ENCODE peak calls at places on chromosomes 13 and 19, in four cellular contexts. A is psoas muscle, B is progenitor cell of endocrine pancreas, D is mesothelial cell of epicardium. X is an unnamed sample.

GRCh38 chr13:37418490-37418889 is 180.1 kb downstream of the POSTN start:
- DNase-seq in B (no peak), A (no peak), D (no peak), X (no peak)

GRCh38 chr19:37980419-37980975 is 73.5 kb downstream of the SIPA1L3 start:
- DNase-seq in A (no peak), D (no peak), B (no peak), X (no peak)

GRCh38 chr13:59906413-59907027 is 257.2 kb downstream of the DIAPH3 start:
- DNase-seq in D (no peak), A (no peak), B (no peak), X (no peak)

GRCh38 chr13:19606152-19606551 is 27.3 kb upstream of the MPHOSPH8 start:
- DNase-seq in A (no peak), D (no peak), B (no peak), X (no peak)

GRCh38 chr19:16678498-16678897 is 17.6 kb downstream of the TMEM38A start:
- DNase-seq in A (no peak), B (no peak), D (no peak), X (no peak)

GRCh38 chr19:18814063-18814462 is 17.7 kb upstream of the UPF1 start:
- DNase-seq in B (no peak), D (no peak), A (peak; percentile 56), X (no peak)

GRCh38 chr19:44626067-44626624 is 12.8 kb downstream of the IGSF23 start:
- DNase-seq in B (no peak), D (no peak), A (no peak), X (no peak)

GRCh38 chr19:38394488-38394887 is 6.0 kb downstream of the SPRED3 start:
- DNase-seq in B (no peak), D (no peak), A (no peak), X (peak; percentile 10)

GRCh38 chr19:40267601-40267997 is 17.5 kb downstream of the AKT2 start:
- DNase-seq in B (no peak), A (no peak), D (no peak), X (no peak)

GRCh38 chr19:38734426-38735256 is 9.6 kb downstream of the CAPN12 start:
- DNase-seq in B (no peak), D (no peak), A (no peak), X (no peak)

GRCh38 chr13:37201081-37201480 is 95.6 kb upstream of the CSNK1A1L start:
- DNase-seq in B (no peak), D (no peak), A (no peak), X (no peak)

GRCh38 chr19:23957660-23958281 is 43.1 kb downstream of the ZNF726 start:
- DNase-seq in A (no peak), D (no peak), B (no peak), X (no peak)

GRCh38 chr19:45629704-45630103 is 9.5 kb downstream of the EML2 start:
- DNase-seq in D (no peak), B (no peak), A (no peak), X (no peak)

GRCh38 chr19:50167314-50167721 is 4.2 kb upstream of the IZUMO2 start:
- DNase-seq in D (peak; percentile 39), A (no peak), B (no peak), X (no peak)

GRCh38 chr19:43527860-43528622 is 1.0 kb upstream of the ETHE1 start:
- DNase-seq in D (no peak), A (peak; percentile 57), B (no peak), X (no peak)
- TF ChIP-seq CTCF in D (no peak), A (no peak), B (no peak), X (no peak)

DNA sequence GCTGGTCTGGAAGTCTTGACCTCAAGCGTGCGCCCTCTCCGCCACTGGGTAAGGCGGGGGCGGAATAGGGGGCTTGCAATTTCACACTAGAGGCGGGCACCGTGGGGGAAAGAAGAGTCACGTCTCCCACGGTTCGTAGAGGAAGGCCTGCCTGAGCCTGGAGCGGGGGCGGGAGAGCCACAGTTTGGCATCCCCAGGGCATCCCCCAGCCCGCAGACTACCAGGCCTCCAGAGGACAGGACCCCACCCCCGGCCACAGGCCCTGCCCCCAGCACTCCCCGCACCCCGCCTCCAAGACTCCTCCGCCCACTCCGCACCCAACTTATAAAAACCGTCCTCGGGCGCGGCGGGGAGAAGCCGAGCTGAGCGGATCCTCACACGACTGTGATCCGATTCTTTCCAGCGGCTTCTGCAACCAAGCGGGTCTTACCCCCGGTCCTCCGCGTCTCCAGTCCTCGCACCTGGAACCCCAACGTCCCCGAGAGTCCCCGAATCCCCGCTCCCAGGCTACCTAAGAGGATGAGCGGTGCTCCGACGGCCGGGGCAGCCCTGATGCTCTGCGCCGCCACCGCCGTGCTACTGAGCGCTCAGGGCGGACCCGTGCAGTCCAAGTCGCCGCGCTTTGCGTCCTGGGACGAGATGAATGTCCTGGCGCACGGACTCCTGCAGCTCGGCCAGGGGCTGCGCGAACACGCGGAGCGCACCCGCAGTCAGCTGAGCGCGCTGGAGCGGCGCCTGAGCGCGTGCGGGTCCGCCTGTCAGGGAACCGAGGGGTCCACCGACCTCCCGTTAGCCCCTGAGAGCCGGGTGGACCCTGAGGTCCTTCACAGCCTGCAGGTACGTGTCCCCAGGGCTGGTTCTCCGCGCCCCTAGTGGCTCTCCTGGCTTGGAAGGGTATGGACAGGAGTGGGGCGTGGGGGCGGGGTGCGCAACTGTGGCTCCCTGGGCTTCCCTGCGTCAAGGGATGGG is at the start of gene ANGPTL4:
- DNase-seq in B (peak; percentile 23), A (peak; percentile 89), D (peak; percentile 60), X (peak; percentile 27)
- TF ChIP-seq CTCF in B (peak; percentile 35), A (peak; percentile 3), D (no peak), X (peak; percentile 25)

DNA sequence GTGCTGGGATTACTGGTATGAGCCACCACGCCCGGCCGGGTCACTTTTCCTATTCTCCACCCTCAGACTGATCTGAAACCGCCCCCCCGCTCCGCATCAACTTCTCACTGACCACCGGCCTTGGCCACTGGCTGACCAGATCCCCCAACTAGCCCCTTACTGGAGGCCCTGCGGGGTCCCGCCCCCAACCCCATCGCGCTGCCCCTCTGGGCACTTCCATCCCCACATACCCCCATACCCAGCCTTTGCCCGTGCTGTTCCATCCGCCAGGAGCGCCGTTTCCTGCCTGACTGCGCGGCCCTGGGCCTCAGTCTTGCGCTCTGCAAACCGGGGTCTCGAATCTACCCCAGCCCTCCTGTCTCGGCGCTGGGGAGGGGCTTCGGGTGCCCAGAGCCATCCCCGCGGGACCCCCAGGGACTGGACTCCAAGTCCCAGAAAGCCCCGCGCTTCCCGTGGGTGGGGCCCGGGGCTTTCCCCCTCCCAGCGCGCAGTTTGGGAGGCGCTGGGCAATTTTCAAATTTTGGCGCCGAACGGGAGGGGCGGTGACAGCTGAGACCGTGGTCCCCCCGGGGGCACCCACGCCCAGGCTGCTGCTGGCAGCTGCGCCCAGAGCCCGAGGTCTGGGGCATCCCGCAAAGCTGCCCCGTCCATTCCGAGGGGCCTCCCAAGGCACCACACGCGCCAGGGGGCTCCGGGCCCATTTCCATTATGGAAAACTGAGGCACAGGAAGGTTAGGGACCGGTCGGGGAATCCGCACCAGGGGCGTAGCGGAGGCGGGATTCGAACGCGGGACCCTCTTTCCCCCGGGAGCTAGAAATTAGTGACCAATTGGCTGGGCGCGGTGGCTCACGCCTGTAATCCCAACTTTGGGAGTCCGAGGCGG is 5.2 kb upstream of the LMNB2 start:
- DNase-seq in D (peak; percentile 55), B (no peak), A (peak; percentile 63), X (peak; percentile 40)
- TF ChIP-seq CTCF in D (no peak), B (no peak), A (no peak), X (no peak)

DNA sequence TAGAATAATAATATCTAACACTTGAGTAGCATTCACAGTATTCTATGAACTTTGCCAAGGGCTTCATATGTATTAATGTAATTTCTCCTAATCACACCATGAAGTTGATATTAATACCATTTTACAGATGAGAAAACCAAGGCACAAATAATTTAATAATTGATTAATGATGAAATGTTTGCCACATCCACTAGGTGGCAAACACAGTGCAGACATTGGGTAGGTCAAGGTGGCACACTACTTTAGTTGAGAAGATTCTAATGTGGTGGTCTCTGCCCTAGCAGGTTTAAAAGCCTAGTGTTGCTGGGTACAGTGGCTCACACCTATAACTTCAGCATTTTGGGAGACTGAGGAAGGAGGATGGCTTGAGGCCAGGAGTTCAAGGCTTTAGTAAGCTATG is 412.4 kb downstream of the SUCLA2 start:
- DNase-seq in B (no peak), A (no peak), D (no peak), X (no peak)
- TF ChIP-seq CTCF in B (no peak), A (peak; percentile 10), D (peak; percentile 55), X (no peak)

DNA sequence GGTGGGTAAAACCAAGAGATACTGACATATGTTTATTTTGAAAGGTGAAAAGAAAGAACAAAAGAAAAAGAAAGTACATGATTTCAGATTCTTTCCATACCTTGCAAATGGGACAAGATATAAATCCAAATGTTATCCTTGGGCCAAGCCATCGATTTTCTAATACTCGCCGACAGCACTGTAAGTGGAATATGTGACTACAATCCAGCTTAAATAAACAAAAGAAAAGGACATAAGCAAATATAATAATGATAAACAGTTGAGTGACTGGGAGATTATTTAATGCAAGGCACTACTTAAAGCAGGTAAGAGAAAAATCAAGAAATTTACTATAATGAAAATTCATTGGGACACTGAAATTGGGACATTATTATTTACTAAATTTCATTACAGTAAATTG is 29.9 kb upstream of the FBXL3 start:
- DNase-seq in A (no peak), B (no peak), D (no peak), X (no peak)
- TF ChIP-seq CTCF in A (no peak), B (no peak), D (no peak), X (no peak)

DNA sequence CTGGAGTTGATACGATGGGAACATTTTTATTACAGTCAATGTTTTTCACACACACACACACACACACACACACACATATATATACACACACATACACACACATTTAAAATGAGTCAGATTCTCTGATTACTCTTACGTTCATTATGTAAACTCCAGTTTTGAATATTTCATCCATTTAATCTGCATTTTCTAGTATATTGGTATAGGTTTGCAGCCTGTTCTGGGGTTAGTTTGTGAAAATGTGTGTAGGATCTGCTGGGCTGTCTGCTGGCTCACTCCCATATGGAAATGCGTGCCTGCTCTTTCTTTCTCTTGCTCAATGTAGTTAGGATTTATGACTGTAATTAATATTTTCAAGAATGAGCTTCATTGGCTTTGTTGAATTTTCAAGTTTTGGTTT is 7.1 kb downstream of the LILRB2 start:
- DNase-seq in B (no peak), A (no peak), D (no peak), X (no peak)
- TF ChIP-seq CTCF in B (no peak), A (no peak), D (no peak), X (no peak)

DNA sequence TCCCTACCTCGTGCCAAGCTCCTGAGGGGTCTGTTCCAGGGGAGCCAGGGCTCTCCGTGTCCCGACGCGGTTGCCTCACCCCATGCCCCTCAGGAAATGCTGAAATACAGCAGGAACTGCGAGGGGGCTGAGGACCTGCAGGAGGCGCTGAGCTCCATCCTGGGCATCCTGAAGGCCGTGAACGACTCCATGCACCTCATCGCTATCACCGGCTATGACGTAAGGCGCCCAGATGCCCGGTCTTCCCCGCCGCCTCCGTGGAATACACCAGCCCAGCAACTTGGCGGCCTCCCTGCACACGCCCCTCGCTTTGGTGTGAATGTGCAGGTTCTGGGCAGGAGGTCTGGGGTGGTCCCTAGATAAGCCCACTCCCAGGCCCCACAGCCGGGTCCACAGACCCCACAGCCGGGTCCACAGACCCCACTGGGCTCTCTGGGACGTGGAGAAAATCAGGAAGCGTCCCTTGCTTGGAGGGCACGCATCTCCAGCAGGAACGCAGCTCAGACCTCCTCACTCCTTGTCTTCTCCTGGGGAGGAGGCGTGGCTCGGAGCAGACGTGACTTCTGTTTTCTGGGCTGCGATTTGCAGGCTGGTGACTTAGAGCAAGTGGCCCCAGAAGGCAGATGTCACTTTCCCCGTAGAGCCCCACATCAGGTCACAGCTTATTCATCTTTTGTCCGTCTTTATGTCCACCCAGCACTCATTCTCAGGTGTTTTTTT is 19.4 kb upstream of the F7 start:
- DNase-seq in D (no peak), A (peak; percentile 6), B (no peak), X (no peak)
- TF ChIP-seq CTCF in D (no peak), A (no peak), B (no peak), X (no peak)

GRCh38 chr13:114234645-114235421 is at the start of gene CDC16:
- DNase-seq in D (peak; percentile 81), A (peak; percentile 95), B (peak; percentile 76), X (peak; percentile 81)
- TF ChIP-seq CTCF in D (no peak), A (peak; percentile 25), B (peak; percentile 26), X (peak; percentile 42)

X was measured in neural crest cell.